ENCODE peak calls at places on chromosomes 2 and 18, in eight cellular contexts. M is fibroblast of lung, A is H9, O is DND-41, K is GM23248, F is PC-3, E is HCT116, T is neural progenitor cell. X is an unnamed sample.

GRCh38 chr2:71613953-71614925 is 160.9 kb downstream of the DYSF start:
- DNase-seq in M (no peak), O (no peak), K (no peak), A (peak), T (no peak), E (no peak), F (no peak), X (no peak)

GRCh38 chr18:78480531-78481054 is 499.0 kb upstream of the SALL3 start:
- DNase-seq in A (no peak), F (no peak), T (no peak), M (no peak), K (no peak), E (no peak), O (no peak), X (no peak)

GRCh38 chr2:171281116-171281515 is 120.4 kb upstream of the TLK1 start:
- DNase-seq in M (no peak), F (no peak), E (no peak), T (no peak), A (no peak), O (no peak), K (no peak), X (no peak)

GRCh38 chr18:24515721-24516120 is 55.3 kb downstream of the HRH4 start:
- DNase-seq in A (no peak), K (no peak), T (no peak), O (no peak), F (no peak), M (no peak), E (no peak), X (no peak)

GRCh38 chr2:217868911-217869334 is 133.9 kb downstream of the TNS1 start:
- DNase-seq in M (no peak), T (no peak), E (no peak), K (peak), F (peak), O (no peak), A (no peak), X (no peak)

GRCh38 chr2:41906325-41906700 is 141.5 kb upstream of the PKDCC start:
- DNase-seq in E (no peak), A (no peak), K (no peak), M (peak), T (peak), F (no peak), O (no peak), X (no peak)

GRCh38 chr2:149145314-149146295 is 107.1 kb downstream of the LYPD6B start:
- DNase-seq in T (no peak), F (no peak), E (no peak), M (no peak), O (no peak), A (no peak), K (peak), X (no peak)

GRCh38 chr2:5990021-5990420 is 297.8 kb downstream of the SOX11 start:
- DNase-seq in M (no peak), A (no peak), O (no peak), T (no peak), K (no peak), F (no peak), E (no peak), X (no peak)

GRCh38 chr18:45962866-45963265 is 4.3 kb downstream of the EPG5 start:
- DNase-seq in T (no peak), E (no peak), O (no peak), F (peak), M (peak), K (peak), A (no peak), X (no peak)

GRCh38 chr2:40168546-40168945 is 283.3 kb downstream of the SLC8A1 start:
- DNase-seq in A (no peak), F (no peak), K (peak), O (no peak), M (no peak), E (no peak), T (no peak), X (no peak)

GRCh38 chr2:135948642-135949355 is 36.6 kb downstream of the DARS1 start:
- DNase-seq in T (no peak), E (peak), F (peak), K (peak), O (no peak), M (peak), A (no peak), X (no peak)

GRCh38 chr2:104932243-104932642 is 78.3 kb downstream of the POU3F3 start:
- DNase-seq in T (no peak), O (no peak), E (no peak), M (no peak), A (no peak), F (no peak), K (no peak), X (no peak)
- H3K4me2 ChIP-seq in T (no peak), O (no peak), E (no peak), M (no peak), A (no peak), F (no peak), K (no peak), X (no peak)

DNA sequence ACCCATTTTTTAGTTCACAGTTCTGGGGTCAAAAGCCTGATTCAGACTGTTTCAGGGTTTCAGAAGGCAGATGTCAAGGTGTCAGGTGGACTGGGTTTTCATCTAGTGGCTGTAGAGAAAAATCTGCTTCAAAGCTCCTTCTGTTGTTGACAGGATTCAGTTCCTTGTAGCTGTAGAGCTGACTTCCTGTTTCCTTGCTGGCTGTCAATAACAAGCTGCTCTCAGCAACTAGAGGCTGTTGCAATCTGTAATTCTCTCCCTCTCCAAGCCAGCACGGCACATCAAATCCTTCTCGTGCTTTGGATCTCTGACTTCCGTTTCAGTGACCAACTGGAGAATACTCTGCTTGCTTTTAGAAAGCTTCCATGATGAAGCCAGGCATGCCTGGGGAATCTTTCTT is 179.4 kb downstream of the DOK6 start:
- DNase-seq in F (no peak), K (peak), O (no peak), E (no peak), A (no peak), T (no peak), M (peak), X (no peak)
- H3K4me2 ChIP-seq in F (no peak), K (no peak), O (peak), E (no peak), A (no peak), T (no peak), M (no peak), X (no peak)

DNA sequence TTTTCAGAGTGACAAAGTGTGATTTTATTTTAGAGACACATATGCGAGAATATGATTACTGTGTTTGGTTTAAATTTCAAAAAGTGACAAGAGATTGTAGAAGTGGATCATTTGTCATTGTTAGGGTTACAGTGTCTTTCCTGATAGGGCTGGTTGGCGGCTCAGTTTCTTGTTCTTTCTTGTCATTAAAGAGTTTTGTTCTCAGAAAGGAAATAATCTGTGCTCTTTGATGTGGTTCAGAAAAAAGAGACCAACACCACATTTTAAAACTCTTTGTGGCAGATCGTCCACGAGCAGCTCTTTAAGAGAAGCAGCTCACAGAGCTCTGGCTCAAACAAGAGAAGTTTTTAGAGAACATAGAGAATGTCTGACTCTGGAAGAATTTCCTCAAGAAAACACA is 45.6 kb upstream of the ZNF532 start:
- DNase-seq in F (no peak), T (no peak), E (no peak), M (no peak), O (peak), K (no peak), A (no peak), X (no peak)
- H3K4me2 ChIP-seq in F (no peak), T (no peak), E (no peak), M (no peak), O (no peak), K (no peak), A (no peak), X (no peak)

GRCh38 chr2:241870081-241870541 is 582 bp downstream of the RTP5 start:
- DNase-seq in M (no peak), F (no peak), E (no peak), O (no peak), T (no peak), K (no peak), A (no peak), X (no peak)

GRCh38 chr2:241868661-241869081 is 858 bp upstream of the RTP5 start:
- DNase-seq in O (no peak), F (peak), K (no peak), E (no peak), M (no peak), T (no peak), A (no peak), X (no peak)

GRCh38 chr2:241870611-241871537 is 1.3 kb downstream of the RTP5 start:
- DNase-seq in O (peak), A (no peak), T (no peak), E (no peak), F (no peak), M (no peak), K (no peak), X (no peak)

GRCh38 chr2:241867776-241868420 is 1.6 kb upstream of the RTP5 start:
- DNase-seq in A (no peak), M (no peak), O (peak), T (no peak), F (no peak), E (no peak), K (peak), X (no peak)

GRCh38 chr2:241869087-241869961 is at the start of gene RTP5:
- DNase-seq in O (no peak), K (peak), F (peak), T (no peak), E (no peak), A (no peak), M (no peak), X (no peak)
- H3K4me2 ChIP-seq in O (peak), K (no peak), F (peak), T (no peak), E (no peak), A (no peak), M (no peak), X (no peak)

DNA sequence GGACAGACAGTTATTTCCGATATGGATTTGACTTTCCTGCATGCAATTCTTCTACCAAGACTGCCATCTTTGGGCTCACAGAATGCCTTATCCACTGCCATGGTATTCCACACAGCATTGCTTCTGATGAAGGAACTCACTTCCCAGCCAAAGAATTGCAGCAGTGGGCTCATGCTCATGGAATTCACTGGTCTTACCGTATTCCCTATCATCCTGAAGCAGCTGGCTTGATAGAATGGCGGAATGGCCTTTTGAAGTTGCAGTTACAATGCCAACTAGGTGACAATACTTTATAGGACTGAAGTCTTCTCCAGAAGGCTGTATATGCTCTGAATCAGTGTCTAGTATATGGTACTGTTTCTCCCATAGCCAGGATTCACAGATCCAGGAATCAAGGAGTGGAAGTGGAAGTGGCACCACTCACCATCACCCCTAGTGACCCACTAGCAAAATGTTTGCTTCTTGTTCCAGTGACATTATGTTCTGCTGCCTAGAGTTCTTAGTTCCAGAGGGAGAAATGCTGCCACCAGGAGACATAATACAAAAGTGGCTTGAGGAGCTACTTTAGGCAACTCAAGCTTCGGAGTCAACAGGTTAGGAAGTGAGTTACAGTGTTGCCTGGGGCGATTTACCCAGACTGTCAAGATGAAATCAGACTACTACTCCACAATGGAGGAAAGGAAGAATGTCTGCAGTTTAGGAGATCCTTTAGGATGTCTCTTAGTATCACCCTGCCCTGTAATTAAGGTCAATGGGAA is 23.8 kb upstream of the SMAD4 start:
- DNase-seq in K (no peak), O (no peak), A (no peak), M (no peak), F (peak), E (no peak), T (no peak), X (no peak)
- H3K4me2 ChIP-seq in K (no peak), O (no peak), A (no peak), M (no peak), F (no peak), E (no peak), T (no peak), X (no peak)

X was measured in Karpas-422.